ENCODE peak calls at places on chromosome 17, in five cellular contexts. F, L, Q, A and Y are unnamed samples. For H3K4me1 and H3K36me3, the result is how much of the 10 kb centered on the place peaks cover.

GRCh38 chr17:27985306-27985705 is 57.2 kb upstream of the NLK start:
- DNase-seq in F (no peak), L (no peak), Q (no peak), A (no peak), Y (no peak)

GRCh38 chr17:30318190-30318589 is 15.7 kb downstream of the TMIGD1 start:
- DNase-seq in F (no peak), L (no peak), Q (no peak), A (no peak), Y (no peak)

GRCh38 chr17:5272313-5272712 is 9.8 kb upstream of the RABEP1 start:
- DNase-seq in F (no peak), L (no peak), Q (no peak), A (no peak), Y (no peak)

GRCh38 chr17:28511858-28512461 is 5.8 kb downstream of the FOXN1 start:
- DNase-seq in F (no peak), L (no peak), Q (no peak), A (peak), Y (no peak)

GRCh38 chr17:41545829-41546410 is 17.8 kb upstream of the KRT19 start:
- DNase-seq in F (no peak), L (no peak), Q (no peak), A (no peak), Y (no peak)

GRCh38 chr17:72560303-72561247 is 439.8 kb downstream of the SOX9 start:
- DNase-seq in F (no peak), L (peak), Q (peak), A (peak), Y (peak)

GRCh38 chr17:42698736-42699414 is 16.5 kb downstream of the CNTNAP1 start:
- DNase-seq in F (peak), L (no peak), Q (no peak), A (no peak), Y (no peak)

GRCh38 chr17:31310260-31310659 is 3.6 kb downstream of the EVI2B start:
- DNase-seq in F (no peak), L (no peak), Q (no peak), A (no peak), Y (no peak)

GRCh38 chr17:19305261-19305660 is 57.3 kb downstream of the B9D1 start:
- DNase-seq in F (no peak), L (no peak), Q (no peak), A (no peak), Y (no peak)

GRCh38 chr17:42203354-42203753 is 9.1 kb upstream of the GHDC start:
- DNase-seq in F (no peak), L (no peak), Q (no peak), A (no peak), Y (no peak)

GRCh38 chr17:27477050-27477647 is 20.9 kb downstream of the KSR1 start:
- DNase-seq in F (no peak), L (no peak), Q (no peak), A (no peak), Y (no peak)

GRCh38 chr17:73667184-73667959 is 23.1 kb upstream of the SDK2 start:
- DNase-seq in F (no peak), L (no peak), Q (no peak), A (no peak), Y (no peak)

GRCh38 chr17:15431201-15431600 is 36.2 kb downstream of the CDRT4 start:
- DNase-seq in F (no peak), L (no peak), Q (no peak), A (no peak), Y (no peak)

GRCh38 chr17:48544356-48545021 is 420 bp downstream of the HOXB2 start:
- DNase-seq in F (peak), L (peak), Q (peak), A (peak), Y (peak)

GRCh38 chr17:21251611-21252010 is 1.6 kb downstream of the NATD1 start:
- DNase-seq in F (no peak), L (no peak), Q (no peak), A (no peak), Y (no peak)

GRCh38 chr17:52035336-52035915 is 123.1 kb downstream of the CA10 start:
- DNase-seq in F (no peak), L (no peak), Q (no peak), A (no peak), Y (no peak)

GRCh38 chr17:6374761-6375312 is 60.1 kb downstream of the AIPL1 start:
- DNase-seq in F (no peak), L (no peak), Q (no peak), A (no peak), Y (no peak)

GRCh38 chr17:17108681-17109049 is 66.4 kb downstream of the MPRIP start:
- DNase-seq in F (peak), L (peak), Q (peak), A (peak), Y (peak)

GRCh38 chr17:47853616-47854015 is 2.7 kb upstream of the SP6 start:
- DNase-seq in F (no peak), L (no peak), Q (no peak), A (no peak), Y (no peak)

GRCh38 chr17:43442711-43443110 is 41.1 kb upstream of the DHX8 start:
- DNase-seq in F (no peak), L (no peak), Q (no peak), A (no peak), Y (no peak)

GRCh38 chr17:32971171-32971570 is 20.5 kb upstream of the SPACA3 start:
- DNase-seq in F (no peak), L (peak), Q (peak), A (no peak), Y (no peak)

GRCh38 chr17:8332128-8332527 is 7.5 kb upstream of the ODF4 start:
- DNase-seq in F (no peak), L (no peak), Q (no peak), A (no peak), Y (no peak)

GRCh38 chr17:79672496-79672895 is 58.2 kb upstream of the ENPP7 start:
- DNase-seq in F (no peak), L (no peak), Q (no peak), A (no peak), Y (peak)

GRCh38 chr17:34606721-34607120 is 27.3 kb downstream of the TMEM132E start:
- DNase-seq in F (no peak), L (no peak), Q (no peak), A (no peak), Y (no peak)

GRCh38 chr17:2876467-2876866 is 80.2 kb downstream of the RAP1GAP2 start:
- DNase-seq in F (no peak), L (no peak), Q (no peak), A (no peak), Y (no peak)

GRCh38 chr17:21397341-21398050 is 21.3 kb downstream of the KCNJ12 start:
- DNase-seq in F (peak), L (no peak), Q (no peak), A (no peak), Y (no peak)

DNA sequence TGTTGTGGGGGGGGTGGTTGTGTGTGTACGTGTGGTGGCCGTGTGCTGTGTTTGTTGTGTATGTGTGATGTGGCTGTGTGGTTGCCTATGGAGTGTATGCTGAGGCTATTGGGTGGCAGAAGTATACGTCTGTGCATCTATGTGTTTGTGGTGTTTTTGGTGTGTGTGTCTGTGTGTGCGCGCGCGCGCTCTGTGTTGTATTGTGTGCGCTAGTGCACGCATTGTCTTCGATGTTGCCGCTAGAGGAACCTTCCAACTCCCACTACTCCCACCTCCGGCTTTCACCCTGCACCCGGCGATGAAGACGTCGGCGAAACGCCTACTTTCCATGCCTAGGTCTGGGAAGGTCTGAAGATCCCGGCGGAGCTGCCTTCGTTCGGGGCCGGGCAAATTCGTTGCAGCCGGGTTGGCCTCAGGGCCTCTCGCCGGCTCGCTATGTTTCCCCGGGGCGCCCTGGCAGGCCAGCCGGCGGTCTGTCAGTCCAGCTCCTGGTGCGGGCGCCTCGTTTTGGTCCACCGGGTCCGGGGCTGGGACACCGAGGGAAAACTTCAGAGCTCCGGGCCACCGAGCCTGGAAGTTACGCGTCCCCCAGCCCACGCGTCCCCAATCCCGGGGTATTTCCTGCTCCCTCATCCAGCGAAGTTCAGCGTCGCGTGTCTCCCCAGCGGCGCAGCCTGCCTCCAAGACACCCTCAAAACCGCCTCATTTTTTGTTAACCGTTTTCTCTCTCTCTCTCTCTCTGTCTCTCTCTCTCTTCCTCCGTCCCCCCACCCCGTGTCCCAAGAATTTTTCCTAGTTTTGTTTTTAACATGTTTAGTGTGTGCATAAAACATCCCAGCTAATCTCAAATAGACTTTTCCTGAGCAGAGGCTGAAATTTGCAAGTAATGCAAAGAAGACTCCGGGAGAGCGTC is 5.1 kb upstream of the DLX4 start:
- DNase-seq in F (no peak), L (no peak), Q (no peak), A (no peak), Y (no peak)
- H3K4me1 ChIP-seq in F (under half), L (under half), Q (under half), A (under half), Y (under half)

GRCh38 chr17:57462007-57462579 is 205.8 kb downstream of the MSI2 start:
- DNase-seq in F (no peak), L (no peak), Q (no peak), A (no peak), Y (no peak)
- H3K36me3 ChIP-seq in F (under half), L (under half), Q (under half), A (under half), Y (under half)

GRCh38 chr17:74994440-74994839 is 7.0 kb downstream of the CDR2L start:
- DNase-seq in F (no peak), L (no peak), Q (no peak), A (no peak), Y (no peak)

GRCh38 chr17:74992223-74992622 is 4.8 kb downstream of the CDR2L start:
- DNase-seq in F (no peak), L (no peak), Q (no peak), A (no peak), Y (no peak)

GRCh38 chr17:74987909-74988711 is 678 bp downstream of the CDR2L start:
- DNase-seq in F (peak), L (peak), Q (peak), A (peak), Y (peak)

GRCh38 chr17:74987418-74987908 is at the start of gene CDR2L:
- DNase-seq in F (peak), L (peak), Q (peak), A (peak), Y (peak)

GRCh38 chr17:74990581-74991105 is 3.2 kb downstream of the CDR2L start:
- DNase-seq in F (no peak), L (no peak), Q (no peak), A (no peak), Y (no peak)
- H3K4me1 ChIP-seq in F (under half), L (half or more), Q (under half), A (under half), Y (under half)

DNA sequence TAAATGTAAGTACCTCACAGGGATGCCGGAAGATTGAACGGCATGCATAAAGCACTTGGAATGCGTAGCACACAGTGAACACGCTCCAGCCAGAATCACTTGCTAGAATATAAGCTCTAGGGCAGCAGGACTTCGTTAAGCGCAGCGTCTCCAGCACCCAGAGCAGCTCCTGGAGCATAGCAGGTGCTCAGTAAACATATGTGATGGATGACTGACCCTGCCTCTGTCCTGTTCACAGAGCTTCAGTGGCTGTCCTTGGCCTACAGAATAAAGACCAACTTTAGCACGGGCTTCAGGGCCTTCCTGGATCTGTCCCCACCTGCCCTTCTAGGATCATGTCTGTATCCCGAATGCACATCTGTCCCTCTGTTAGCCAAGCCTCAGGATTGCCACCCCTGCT is 6.0 kb downstream of the ATP2A3 start:
- DNase-seq in F (no peak), L (no peak), Q (no peak), A (no peak), Y (no peak)
- H3K36me3 ChIP-seq in F (under half), L (under half), Q (under half), A (under half), Y (under half)

GRCh38 chr17:50676065-50676975 is 31.4 kb downstream of the ANKRD40 start:
- DNase-seq in F (no peak), L (no peak), Q (peak), A (peak), Y (no peak)
- H3K4me1 ChIP-seq in F (under half), L (under half), Q (under half), A (under half), Y (under half)

DNA sequence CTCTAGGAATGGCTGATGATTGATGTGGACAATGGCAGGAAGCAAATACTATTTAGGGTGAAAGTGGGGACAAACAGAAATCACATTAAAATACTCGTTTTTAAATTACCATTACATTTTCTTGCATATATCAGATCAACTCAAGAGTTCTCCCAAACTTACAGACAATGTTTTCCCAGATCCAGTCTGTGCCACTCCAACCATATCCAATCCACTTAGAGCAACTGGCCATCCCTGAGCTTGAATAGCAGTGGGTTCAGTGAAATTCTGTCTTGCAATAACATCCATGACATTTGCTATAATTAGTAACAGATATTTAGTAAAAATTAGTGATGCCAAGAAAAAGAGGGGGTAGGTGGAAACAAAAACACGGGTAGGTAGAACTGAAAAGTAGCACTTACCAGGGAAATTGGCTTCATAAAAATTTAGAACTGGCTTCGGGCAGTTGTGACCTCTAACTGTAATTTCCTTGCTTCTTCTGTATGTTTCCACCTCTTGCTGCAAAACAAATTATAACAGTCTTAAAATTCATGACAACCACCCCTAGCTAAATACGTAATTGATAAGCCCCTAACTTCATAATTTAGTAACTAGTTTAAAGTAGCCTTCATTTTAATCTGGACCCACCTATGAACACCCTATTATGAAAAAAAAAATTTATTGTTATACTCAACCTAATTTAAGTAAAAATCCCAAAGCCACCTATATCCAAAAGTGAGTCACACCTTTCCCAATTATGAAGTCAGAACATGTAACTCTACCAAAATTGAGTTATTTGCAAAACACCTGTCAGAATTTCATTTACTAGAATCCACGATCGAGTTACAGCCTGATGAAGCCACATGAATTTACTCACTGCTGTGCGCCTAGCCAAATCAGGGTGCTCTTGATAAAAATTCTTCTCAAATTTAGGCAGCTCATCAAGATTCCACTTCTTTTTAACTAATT is 2.0 kb downstream of the DDX5 start:
- DNase-seq in F (no peak), L (no peak), Q (no peak), A (no peak), Y (no peak)
- H3K36me3 ChIP-seq in F (half or more), L (half or more), Q (under half), A (under half), Y (half or more)

GRCh38 chr17:76538281-76538931 is 897 bp upstream of the CYGB start:
- DNase-seq in F (peak), L (no peak), Q (no peak), A (peak), Y (peak)
- H3K4me1 ChIP-seq in F (under half), L (under half), Q (under half), A (under half), Y (half or more)

GRCh38 chr17:1442187-1442586 is 13.8 kb downstream of the CRK start:
- DNase-seq in F (no peak), L (no peak), Q (no peak), A (no peak), Y (no peak)

GRCh38 chr17:1446201-1446600 is 9.8 kb downstream of the CRK start:
- DNase-seq in F (no peak), L (no peak), Q (no peak), A (no peak), Y (no peak)

GRCh38 chr17:1435326-1435725 is 20.7 kb downstream of the CRK start:
- DNase-seq in F (no peak), L (no peak), Q (no peak), A (no peak), Y (no peak)

GRCh38 chr17:1438593-1439083 is 17.4 kb downstream of the CRK start:
- DNase-seq in F (no peak), L (no peak), Q (no peak), A (no peak), Y (no peak)

DNA sequence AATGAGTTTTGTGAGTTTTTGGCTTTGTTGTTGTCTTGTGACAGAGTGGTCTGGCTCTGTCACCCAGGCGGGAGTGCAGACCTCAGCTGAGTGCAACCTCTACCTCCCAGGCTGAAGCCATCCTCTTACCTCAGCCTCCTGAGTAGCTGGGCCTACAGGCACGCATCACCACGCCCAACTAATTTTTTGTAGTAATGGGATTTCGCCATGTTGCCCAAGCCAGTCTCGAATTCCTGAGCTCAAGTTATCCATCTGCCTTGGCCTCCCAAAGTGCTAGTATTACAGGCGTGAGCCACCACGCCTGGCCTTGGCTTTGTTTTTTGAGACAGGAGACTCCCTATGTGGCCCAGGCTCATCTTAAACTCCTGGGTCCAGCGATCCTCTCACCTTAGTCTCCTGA is 15.1 kb downstream of the CRK start:
- DNase-seq in F (no peak), L (no peak), Q (no peak), A (no peak), Y (no peak)
- H3K36me3 ChIP-seq in F (under half), L (under half), Q (under half), A (under half), Y (under half)

GRCh38 chr17:63474914-63475460 is 1.9 kb upstream of the ACE start:
- DNase-seq in F (no peak), L (no peak), Q (no peak), A (no peak), Y (no peak)
- H3K4me1 ChIP-seq in F (under half), L (under half), Q (under half), A (under half), Y (half or more)